ENCODE peak calls at places on chromosomes 3 and 15, in four cellular contexts. One of them, this sample, is unnamed.

GRCh38 chr3:75254685-75255084 is 409.4 kb upstream of the FRG2C start:
- DNase-seq in astrocyte: no peak
- DNase-seq in thoracic aorta: no peak
- DNase-seq in GM19239: no peak
- DNase-seq in this sample: no peak

GRCh38 chr3:120274739-120275167 is 10.3 kb downstream of the GPR156 start:
- DNase-seq in astrocyte: peak
- DNase-seq in thoracic aorta: no peak
- DNase-seq in GM19239: no peak
- DNase-seq in this sample: no peak

GRCh38 chr3:102400766-102401165 is 34.0 kb upstream of the ZPLD1 start:
- DNase-seq in GM19239: no peak
- DNase-seq in thoracic aorta: no peak
- DNase-seq in astrocyte: peak
- DNase-seq in this sample: no peak

GRCh38 chr3:163071684-163072083 is 1575.1 kb downstream of the OTOL1 start:
- DNase-seq in thoracic aorta: no peak
- DNase-seq in GM19239: no peak
- DNase-seq in astrocyte: peak
- DNase-seq in this sample: no peak

GRCh38 chr3:3881050-3881449 is 81.8 kb downstream of the LRRN1 start:
- DNase-seq in thoracic aorta: no peak
- DNase-seq in astrocyte: no peak
- DNase-seq in GM19239: no peak
- DNase-seq in this sample: no peak

GRCh38 chr15:74873756-74874424 is 725 bp upstream of the SCAMP2 start:
- DNase-seq in astrocyte: no peak
- DNase-seq in GM19239: no peak
- DNase-seq in thoracic aorta: no peak
- DNase-seq in this sample: no peak

GRCh38 chr15:25088261-25088790 is 133.5 kb downstream of the SNRPN start:
- DNase-seq in thoracic aorta: no peak
- DNase-seq in astrocyte: no peak
- DNase-seq in GM19239: no peak
- DNase-seq in this sample: no peak

GRCh38 chr3:27431116-27431515 is 53.1 kb downstream of the SLC4A7 start:
- DNase-seq in thoracic aorta: no peak
- DNase-seq in GM19239: no peak
- DNase-seq in astrocyte: peak
- DNase-seq in this sample: no peak

GRCh38 chr3:49017978-49018706 is at the start of gene DALRD3:
- DNase-seq in astrocyte: peak
- DNase-seq in thoracic aorta: no peak
- DNase-seq in GM19239: peak
- DNase-seq in this sample: peak

GRCh38 chr3:169266351-169266750 is 397.2 kb downstream of the MECOM start:
- DNase-seq in astrocyte: no peak
- DNase-seq in GM19239: no peak
- DNase-seq in thoracic aorta: no peak
- DNase-seq in this sample: no peak

GRCh38 chr3:71581981-71582611 is 1.4 kb downstream of the FOXP1 start:
- DNase-seq in thoracic aorta: peak
- DNase-seq in astrocyte: peak
- DNase-seq in GM19239: no peak
- DNase-seq in this sample: no peak

GRCh38 chr3:159620873-159621272 is 367.8 kb upstream of the IL12A start:
- DNase-seq in thoracic aorta: no peak
- DNase-seq in GM19239: no peak
- DNase-seq in astrocyte: peak
- DNase-seq in this sample: no peak

GRCh38 chr3:48220746-48221145 is 2.5 kb upstream of the CAMP start:
- DNase-seq in astrocyte: no peak
- DNase-seq in thoracic aorta: no peak
- DNase-seq in GM19239: no peak
- DNase-seq in this sample: no peak

GRCh38 chr15:67148196-67148701 is 82.8 kb downstream of the SMAD3 start:
- DNase-seq in GM19239: no peak
- DNase-seq in astrocyte: peak
- DNase-seq in thoracic aorta: no peak
- DNase-seq in this sample: no peak

GRCh38 chr3:161489390-161489789 is 7.2 kb upstream of the OTOL1 start:
- DNase-seq in astrocyte: no peak
- DNase-seq in thoracic aorta: no peak
- DNase-seq in GM19239: no peak
- DNase-seq in this sample: no peak

GRCh38 chr15:57732526-57733331 is 26.2 kb downstream of the POLR2M start:
- DNase-seq in GM19239: peak
- DNase-seq in astrocyte: peak
- DNase-seq in thoracic aorta: no peak
- DNase-seq in this sample: peak

GRCh38 chr3:155647196-155647595 is 97.7 kb downstream of the PLCH1 start:
- DNase-seq in GM19239: no peak
- DNase-seq in thoracic aorta: no peak
- DNase-seq in astrocyte: no peak
- DNase-seq in this sample: no peak

GRCh38 chr15:40006646-40007045 is 32.3 kb downstream of the SRP14 start:
- DNase-seq in thoracic aorta: no peak
- DNase-seq in astrocyte: peak
- DNase-seq in GM19239: no peak
- DNase-seq in this sample: no peak

GRCh38 chr3:8764528-8764927 is 4.9 kb downstream of the OXTR start:
- DNase-seq in astrocyte: no peak
- DNase-seq in GM19239: no peak
- DNase-seq in thoracic aorta: no peak
- DNase-seq in this sample: no peak

GRCh38 chr15:74664028-74664616 is 31.7 kb downstream of the EDC3 start:
- DNase-seq in thoracic aorta: no peak
- DNase-seq in astrocyte: peak
- DNase-seq in GM19239: no peak
- DNase-seq in this sample: no peak

GRCh38 chr3:111936191-111936841 is 42.5 kb upstream of the ABHD10 start:
- DNase-seq in thoracic aorta: no peak
- DNase-seq in GM19239: no peak
- DNase-seq in astrocyte: peak
- DNase-seq in this sample: no peak

GRCh38 chr3:45509038-45509767 is 85.3 kb upstream of the LIMD1 start:
- DNase-seq in GM19239: no peak
- DNase-seq in astrocyte: peak
- DNase-seq in thoracic aorta: no peak
- DNase-seq in this sample: peak

GRCh38 chr3:129058441-129059194 is 2.0 kb upstream of the GP9 start:
- DNase-seq in astrocyte: no peak
- DNase-seq in thoracic aorta: no peak
- DNase-seq in GM19239: no peak
- DNase-seq in this sample: peak

GRCh38 chr15:52408823-52409222 is 113.2 kb upstream of the MYO5C start:
- DNase-seq in astrocyte: no peak
- DNase-seq in GM19239: no peak
- DNase-seq in thoracic aorta: no peak
- DNase-seq in this sample: no peak

GRCh38 chr3:136862611-136862951 is 573 bp downstream of the NCK1 start:
- DNase-seq in astrocyte: peak
- DNase-seq in GM19239: no peak
- DNase-seq in thoracic aorta: peak
- DNase-seq in this sample: peak

GRCh38 chr3:161559177-161559998 is 62.8 kb downstream of the OTOL1 start:
- DNase-seq in thoracic aorta: no peak
- DNase-seq in astrocyte: peak
- DNase-seq in GM19239: no peak
- DNase-seq in this sample: peak

GRCh38 chr3:170751083-170751893 is 118.7 kb downstream of the RPL22L1 start:
- DNase-seq in thoracic aorta: peak
- DNase-seq in GM19239: no peak
- DNase-seq in astrocyte: peak
- DNase-seq in this sample: no peak

GRCh38 chr3:27657871-27658270 is 64.3 kb downstream of the EOMES start:
- DNase-seq in GM19239: no peak
- DNase-seq in thoracic aorta: no peak
- DNase-seq in astrocyte: no peak
- DNase-seq in this sample: no peak

GRCh38 chr15:51227967-51228783 is 110.2 kb downstream of the CYP19A1 start:
- DNase-seq in thoracic aorta: peak
- DNase-seq in astrocyte: peak
- DNase-seq in GM19239: peak
- DNase-seq in this sample: no peak

GRCh38 chr15:32715276-32715675 is 2.5 kb upstream of the GREM1 start:
- DNase-seq in thoracic aorta: no peak
- DNase-seq in GM19239: no peak
- DNase-seq in astrocyte: peak
- DNase-seq in this sample: no peak

GRCh38 chr3:16476636-16477035 is 36.9 kb downstream of the RFTN1 start:
- DNase-seq in astrocyte: peak
- DNase-seq in GM19239: no peak
- DNase-seq in thoracic aorta: no peak
- DNase-seq in this sample: no peak

GRCh38 chr3:114557791-114558190 is 264.0 kb downstream of the TIGIT start:
- DNase-seq in astrocyte: peak
- DNase-seq in thoracic aorta: no peak
- DNase-seq in GM19239: no peak
- DNase-seq in this sample: no peak